ENCODE peak calls at places on chromosomes 5 and 9, in five cellular contexts. X, D, K, S and L are unnamed samples.

GRCh38 chr5:88688242-88688959 is 194.6 kb downstream of the MEF2C start:
- DNase-seq in S (no peak), X (no peak), D (no peak), K (no peak), L (no peak)

GRCh38 chr5:168401226-168401625 is 85.0 kb upstream of the RARS1 start:
- DNase-seq in K (peak), S (no peak), D (no peak), X (no peak), L (no peak)

GRCh38 chr9:69357030-69357853 is 32.2 kb downstream of the ENTREP1 start:
- DNase-seq in X (no peak), D (no peak), K (no peak), S (no peak), L (no peak)

GRCh38 chr5:83577036-83577636 is 105.6 kb downstream of the VCAN start:
- DNase-seq in S (no peak), X (no peak), D (no peak), K (no peak), L (peak)

GRCh38 chr9:81604306-81605153 is 84.8 kb downstream of the TLE1 start:
- DNase-seq in X (no peak), D (no peak), K (no peak), S (no peak), L (peak)

GRCh38 chr9:15240927-15241326 is 66.1 kb downstream of the TTC39B start:
- DNase-seq in X (no peak), S (no peak), D (no peak), K (no peak), L (no peak)

GRCh38 chr9:37034320-37034937 is 361 bp upstream of the PAX5 start:
- DNase-seq in K (peak), S (no peak), X (no peak), D (no peak), L (no peak)

GRCh38 chr9:12464910-12465512 is 228.2 kb upstream of the TYRP1 start:
- DNase-seq in K (no peak), S (no peak), D (no peak), X (no peak), L (peak)

GRCh38 chr5:19795218-19795617 is 192.8 kb downstream of the CDH18 start:
- DNase-seq in D (no peak), X (no peak), S (peak), K (no peak), L (peak)

GRCh38 chr5:129904102-129904666 is at the start of gene CHSY3:
- DNase-seq in K (peak), S (peak), D (peak), X (no peak), L (peak)

GRCh38 chr9:94934816-94935328 is 208.4 kb downstream of the AOPEP start:
- DNase-seq in S (no peak), X (no peak), K (no peak), D (no peak), L (no peak)

GRCh38 chr5:150062523-150062922 is 23.8 kb downstream of the CSF1R start:
- DNase-seq in X (no peak), D (no peak), S (no peak), K (peak), L (no peak)

DNA sequence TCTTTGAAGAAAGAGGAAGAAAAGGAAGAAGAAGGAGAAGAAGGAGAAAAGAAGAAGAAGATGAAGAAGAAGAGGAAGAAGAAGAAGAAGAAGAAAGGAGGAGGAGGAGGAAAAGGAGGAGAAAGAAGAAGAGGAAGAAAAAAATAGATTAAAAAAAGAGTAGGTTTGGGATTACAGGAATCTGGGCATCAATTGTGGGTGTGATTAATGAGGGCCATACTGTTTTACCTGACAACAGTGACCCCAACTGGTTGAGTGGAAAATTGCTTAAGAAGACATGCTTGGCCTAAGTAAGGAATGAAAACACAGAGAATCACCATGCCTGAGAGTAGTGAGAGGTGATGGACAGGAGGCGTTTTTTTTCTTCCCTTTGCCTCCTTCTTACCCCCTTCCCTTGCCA is 114.6 kb downstream of the FAM170A start:
- DNase-seq in X (no peak), D (peak), K (no peak), S (no peak), L (peak)
- TF ChIP-seq CTCF in X (no peak), D (peak), K (peak), S (peak), L (peak)

GRCh38 chr5:176809544-176810083 is 745 bp upstream of the UNC5A start:
- DNase-seq in K (no peak), S (no peak), D (no peak), X (no peak), L (no peak)

GRCh38 chr5:176813587-176814312 is 3.4 kb downstream of the UNC5A start:
- DNase-seq in D (no peak), X (no peak), S (no peak), K (no peak), L (no peak)

GRCh38 chr5:176810084-176810597 is at the start of gene UNC5A:
- DNase-seq in S (no peak), K (no peak), X (no peak), D (no peak), L (peak)

GRCh38 chr5:176812269-176813259 is 2.2 kb downstream of the UNC5A start:
- DNase-seq in K (no peak), S (no peak), X (no peak), D (no peak), L (no peak)

GRCh38 chr5:176810687-176811501 is 535 bp downstream of the UNC5A start:
- DNase-seq in S (no peak), D (no peak), K (no peak), X (no peak), L (peak)
- H3K4me3 ChIP-seq in S (peak), D (peak), K (peak), X (no peak), L (no peak)

DNA sequence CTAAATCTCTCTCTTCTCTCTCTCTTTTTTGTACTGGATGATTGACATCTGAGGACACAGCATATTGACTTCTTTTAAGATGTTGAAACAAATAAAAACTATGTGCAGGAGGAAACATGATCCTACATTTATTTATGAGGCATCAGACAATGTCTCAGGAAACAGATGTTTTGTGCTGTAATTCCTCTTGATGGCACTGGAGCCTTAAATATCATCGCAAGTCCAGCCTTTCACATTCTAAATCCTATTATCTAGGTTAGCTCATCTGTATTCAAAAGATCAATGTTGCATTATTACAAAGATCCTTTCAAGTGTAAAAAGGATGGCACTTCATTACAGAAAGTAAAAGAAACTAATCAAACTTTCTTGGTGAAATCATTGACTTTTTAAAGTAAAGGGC is 63.9 kb downstream of the MAT2B start:
- DNase-seq in K (no peak), D (no peak), S (no peak), X (no peak), L (peak)
- TF ChIP-seq CTCF in K (no peak), D (no peak), S (peak), X (peak), L (peak)

DNA sequence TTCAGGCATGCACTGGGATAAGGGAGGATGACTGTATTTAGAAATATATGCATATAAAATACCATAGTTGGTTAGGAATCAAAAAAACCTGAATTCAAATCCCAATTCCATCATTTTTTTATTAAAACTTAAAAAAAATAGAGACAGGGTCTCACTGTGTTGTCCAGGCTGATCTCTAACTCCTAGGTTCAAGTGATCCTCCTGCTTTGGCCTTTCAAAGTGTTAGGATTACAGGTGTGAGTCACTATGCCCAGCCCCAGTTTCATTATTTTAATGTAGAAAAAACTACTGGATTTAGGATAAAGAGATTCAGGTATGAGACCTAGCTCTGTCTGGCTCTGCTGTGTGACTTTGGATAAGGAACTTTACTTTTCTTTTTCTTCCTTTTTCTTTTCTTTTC is 3.3 kb upstream of the LARP1 start:
- DNase-seq in K (no peak), X (no peak), D (no peak), S (no peak), L (no peak)
- H3K4me3 ChIP-seq in K (no peak), X (no peak), D (no peak), S (no peak), L (no peak)

DNA sequence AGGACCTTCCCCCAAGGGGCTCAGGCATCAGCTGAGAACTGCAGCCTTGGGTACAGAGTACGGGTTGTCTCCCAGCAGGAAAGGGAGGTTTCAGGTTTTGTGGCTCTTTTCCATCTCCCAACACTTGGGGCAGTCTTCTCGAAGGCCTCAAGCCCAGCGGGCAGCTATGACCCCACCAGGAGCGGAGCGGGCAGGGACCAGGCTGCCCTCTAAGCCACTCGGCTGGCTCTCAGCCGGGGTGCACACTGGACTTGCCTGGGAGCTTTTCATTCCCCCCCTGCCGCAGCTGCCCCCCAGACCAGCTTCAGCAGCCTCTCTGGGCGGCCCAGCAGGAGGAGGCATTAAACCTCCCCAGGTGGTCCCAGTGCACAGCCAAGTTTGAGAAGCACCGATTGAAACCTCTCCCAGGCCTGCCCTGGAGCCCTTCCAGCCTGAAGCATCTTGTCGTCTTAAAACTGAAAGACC is 20.8 kb downstream of the NTNG2 start:
- DNase-seq in S (no peak), D (no peak), K (no peak), X (no peak), L (no peak)
- TF ChIP-seq CTCF in S (peak), D (peak), K (no peak), X (peak), L (peak)

DNA sequence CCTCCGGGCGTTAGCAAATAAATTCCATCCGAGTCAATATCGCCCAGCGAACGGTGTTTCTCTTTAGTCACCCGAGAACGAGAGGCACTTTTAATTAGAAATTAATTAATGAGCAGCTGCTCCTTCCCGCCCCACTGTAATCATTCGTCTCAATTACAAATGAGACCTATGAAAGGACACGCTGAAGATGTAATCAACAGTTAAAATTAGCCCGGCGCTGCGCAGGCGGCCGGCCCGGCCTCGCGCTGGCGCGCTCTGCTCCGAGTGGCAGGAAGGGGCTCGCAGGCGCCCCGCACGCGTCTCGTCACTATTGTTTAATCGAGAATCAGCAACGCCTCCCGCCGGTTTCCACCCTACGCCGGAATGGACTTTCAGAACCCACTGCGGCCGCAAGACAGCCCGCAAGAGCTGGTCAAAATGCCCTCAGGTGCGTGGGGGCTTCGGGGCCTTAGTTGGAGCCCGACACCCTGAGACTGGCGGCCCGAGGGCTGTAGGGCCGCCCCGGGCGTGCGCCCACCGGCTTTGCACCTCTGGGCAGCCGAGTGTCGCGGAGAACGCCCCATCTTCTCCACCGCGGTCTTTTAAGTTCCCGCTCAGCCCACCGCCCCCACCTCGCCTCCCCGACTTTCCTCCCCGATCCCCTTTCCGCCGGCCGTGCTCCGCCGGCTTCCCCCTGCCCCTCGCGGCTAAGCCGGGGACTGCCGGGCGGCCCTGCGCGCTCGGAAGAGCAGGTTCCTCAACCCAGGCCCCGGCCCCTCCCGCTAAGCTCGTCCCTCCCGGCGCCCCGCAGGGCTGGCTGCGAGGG is 597 bp upstream of the IRX4 start:
- DNase-seq in K (peak), S (no peak), X (no peak), D (no peak), L (peak)
- H3K4me3 ChIP-seq in K (peak), S (no peak), X (no peak), D (no peak), L (peak)

DNA sequence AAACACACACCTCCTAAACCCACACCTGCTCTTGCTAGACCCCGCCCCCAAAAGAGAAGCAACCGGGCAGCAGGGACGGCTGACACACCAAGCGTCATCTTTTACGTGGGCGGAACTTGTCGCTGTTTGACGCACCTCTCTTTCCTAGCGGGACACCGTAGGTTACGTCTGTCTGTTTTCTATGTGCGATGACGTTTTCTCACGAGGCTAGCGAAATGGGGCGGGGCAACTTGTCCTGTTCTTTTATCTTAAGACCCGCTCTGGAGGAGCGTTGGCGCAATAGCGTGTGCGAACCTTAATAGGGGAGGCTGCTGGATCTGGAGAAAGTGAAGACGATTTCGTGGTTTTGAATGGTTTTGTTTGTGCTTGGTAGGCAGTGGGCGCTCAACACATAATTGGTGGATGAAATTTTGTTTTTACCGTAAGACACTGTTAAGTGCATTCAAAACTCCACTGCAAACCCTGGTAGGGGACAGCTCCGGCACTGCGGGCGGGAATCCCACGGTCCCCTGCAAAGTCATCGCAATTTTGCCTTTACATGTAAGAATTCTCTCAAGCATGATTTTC is 501 bp upstream of the C9orf72 start:
- DNase-seq in K (peak), S (peak), D (peak), X (peak), L (peak)
- TF ChIP-seq CTCF in K (no peak), S (no peak), D (no peak), X (no peak), L (no peak)

GRCh38 chr9:699396-699795 is 142.1 kb upstream of the DMRT1 start:
- DNase-seq in S (no peak), X (no peak), D (no peak), K (no peak), L (no peak)

GRCh38 chr9:700365-701282 is 140.9 kb upstream of the DMRT1 start:
- DNase-seq in D (no peak), K (no peak), X (no peak), S (no peak), L (no peak)

GRCh38 chr9:696332-697090 is 145.0 kb upstream of the DMRT1 start:
- DNase-seq in S (no peak), X (no peak), K (no peak), D (no peak), L (peak)

GRCh38 chr9:698937-699336 is 142.6 kb upstream of the DMRT1 start:
- DNase-seq in D (no peak), S (no peak), K (no peak), X (no peak), L (no peak)

DNA sequence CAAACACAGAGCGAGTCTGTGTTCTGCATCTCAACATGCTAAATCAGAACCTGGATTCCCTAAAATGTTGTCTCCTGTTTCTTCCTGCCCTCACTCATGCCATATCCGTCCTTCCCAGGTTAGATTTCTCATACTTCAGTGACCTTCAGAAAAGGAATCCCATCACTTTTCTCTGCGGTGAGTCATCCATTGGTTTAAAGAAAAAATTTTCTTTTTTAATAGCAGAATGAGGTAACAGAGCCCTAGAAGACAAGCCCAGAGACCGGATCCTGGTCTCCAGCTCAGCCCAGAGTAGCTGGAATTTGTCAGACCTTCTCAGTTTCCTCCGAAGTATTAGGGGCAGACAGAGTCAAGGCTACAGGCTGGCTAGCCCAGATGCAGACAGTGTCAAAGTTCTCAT is 143.2 kb upstream of the DMRT1 start:
- DNase-seq in K (no peak), D (no peak), S (no peak), X (no peak), L (peak)
- H3K4me3 ChIP-seq in K (no peak), D (no peak), S (no peak), X (no peak), L (no peak)